ENCODE peak calls at places on chromosomes 16 and 17, in eight cellular contexts. E is thoracic aorta, Y is epithelial cell of esophagus, B is IMR-90, V is tibial artery, M is A673, H is testis, Q is fibroblast of the aortic adventitia. P is an unnamed sample.

GRCh38 chr16:89909777-89910716 is 8.6 kb upstream of the MC1R start:
- DNase-seq in E (no peak), Y (peak), B (peak), V (peak), M (peak), H (peak), Q (peak), P (peak)

GRCh38 chr16:81492307-81492706 is 47.7 kb downstream of the CMIP start:
- DNase-seq in E (no peak), Y (no peak), B (no peak), V (no peak), M (no peak), H (no peak), Q (no peak), P (no peak)

GRCh38 chr16:12703935-12704334 is 99.8 kb downstream of the CPPED1 start:
- DNase-seq in E (no peak), Y (no peak), B (peak), V (no peak), M (no peak), H (no peak), Q (no peak), P (no peak)

GRCh38 chr17:67239597-67239996 is 5.4 kb downstream of the HELZ start:
- DNase-seq in E (no peak), Y (peak), B (peak), V (no peak), M (no peak), H (no peak), Q (peak), P (no peak)

GRCh38 chr17:7549401-7550055 is 670 bp downstream of the TNFSF12 start:
- DNase-seq in E (no peak), Y (no peak), B (no peak), V (no peak), M (no peak), H (no peak), Q (no peak), P (no peak)

GRCh38 chr16:46915483-46916025 is 31.4 kb downstream of the GPT2 start:
- DNase-seq in E (no peak), Y (no peak), B (no peak), V (no peak), M (no peak), H (no peak), Q (no peak), P (no peak)

GRCh38 chr17:55584055-55584685 is 72.9 kb upstream of the SMIM36 start:
- DNase-seq in E (no peak), Y (peak), B (peak), V (no peak), M (peak), H (no peak), Q (peak), P (no peak)

GRCh38 chr16:11258553-11259287 is 2.7 kb upstream of the SOCS1 start:
- DNase-seq in E (no peak), Y (no peak), B (no peak), V (peak), M (no peak), H (peak), Q (peak), P (no peak)

GRCh38 chr17:79874329-79874981 is 35.2 kb upstream of the CBX4 start:
- DNase-seq in E (no peak), Y (peak), B (peak), V (no peak), M (peak), H (no peak), Q (peak), P (no peak)

GRCh38 chr16:4298761-4299522 is 16.9 kb upstream of the GLIS2 start:
- DNase-seq in E (no peak), Y (peak), B (peak), V (peak), M (peak), H (peak), Q (peak), P (no peak)

GRCh38 chr17:73802871-73803270 is 158.6 kb upstream of the SDK2 start:
- DNase-seq in E (no peak), Y (no peak), B (no peak), V (no peak), M (no peak), H (no peak), Q (no peak), P (no peak)

GRCh38 chr17:50426814-50427787 is 1.1 kb downstream of the ACSF2 start:
- DNase-seq in E (no peak), Y (peak), B (peak), V (no peak), M (peak), H (peak), Q (peak), P (peak)

GRCh38 chr16:14300631-14301149 is 229.6 kb downstream of the MRTFB start:
- DNase-seq in E (peak), Y (peak), B (peak), V (peak), M (peak), H (peak), Q (peak), P (no peak)
- TF ChIP-seq CTCF in E (peak), Y (peak), B (peak), V (peak), M (peak), H (peak), Q (peak), P (no peak)

DNA sequence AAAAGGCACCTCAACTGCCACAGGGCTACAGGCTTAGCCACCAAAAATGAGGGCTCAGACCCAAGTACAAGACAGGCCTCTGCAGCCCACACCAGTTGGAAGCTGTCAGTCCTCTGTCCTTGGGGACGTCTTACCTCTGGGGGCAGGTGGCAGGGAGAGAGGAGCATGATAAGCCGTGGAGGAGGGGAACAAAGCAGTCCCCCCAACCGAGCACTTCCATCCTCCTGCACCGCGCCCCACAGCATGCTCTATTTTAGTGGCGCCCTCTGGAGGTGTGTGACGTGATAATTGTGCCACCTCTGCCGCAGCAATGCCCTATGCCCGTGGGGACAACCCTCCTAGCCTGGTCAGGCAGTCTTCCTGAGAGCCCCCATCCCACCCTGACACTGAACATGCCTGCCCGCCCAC is 13.6 kb downstream of the G6PC3 start:
- DNase-seq in E (no peak), Y (peak), B (no peak), V (no peak), M (peak), H (no peak), Q (no peak), P (no peak)
- TF ChIP-seq CTCF in E (peak), Y (peak), B (no peak), V (no peak), M (peak), H (no peak), Q (no peak), P (no peak)

DNA sequence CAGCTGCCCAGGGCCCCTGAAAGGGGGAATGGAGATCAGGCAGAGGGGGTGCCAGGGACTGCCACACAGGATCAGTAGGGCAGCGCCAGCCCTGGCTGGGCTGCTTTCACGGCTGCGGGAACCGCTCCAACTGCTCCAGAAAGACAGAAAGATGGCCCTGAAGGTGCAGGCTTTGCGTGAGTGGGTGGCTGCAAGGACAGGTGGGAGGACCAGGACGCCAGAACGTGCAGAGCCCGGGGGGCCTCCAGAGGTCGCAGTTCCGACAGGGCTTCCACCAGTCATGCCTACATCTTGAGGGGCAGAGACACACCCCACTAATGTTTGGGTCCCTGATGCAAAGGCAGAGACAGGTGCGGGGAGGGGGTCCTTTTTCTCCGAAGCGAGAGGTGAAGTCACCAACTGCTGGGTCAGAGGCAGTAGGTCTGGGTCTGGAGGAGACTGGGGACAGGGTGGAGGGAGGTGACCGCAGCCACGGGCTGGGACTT is 790 bp upstream of the ATP6V0C start:
- DNase-seq in E (no peak), Y (no peak), B (no peak), V (no peak), M (no peak), H (no peak), Q (no peak), P (peak)
- TF ChIP-seq CTCF in E (no peak), Y (no peak), B (no peak), V (no peak), M (no peak), H (no peak), Q (no peak), P (no peak)

DNA sequence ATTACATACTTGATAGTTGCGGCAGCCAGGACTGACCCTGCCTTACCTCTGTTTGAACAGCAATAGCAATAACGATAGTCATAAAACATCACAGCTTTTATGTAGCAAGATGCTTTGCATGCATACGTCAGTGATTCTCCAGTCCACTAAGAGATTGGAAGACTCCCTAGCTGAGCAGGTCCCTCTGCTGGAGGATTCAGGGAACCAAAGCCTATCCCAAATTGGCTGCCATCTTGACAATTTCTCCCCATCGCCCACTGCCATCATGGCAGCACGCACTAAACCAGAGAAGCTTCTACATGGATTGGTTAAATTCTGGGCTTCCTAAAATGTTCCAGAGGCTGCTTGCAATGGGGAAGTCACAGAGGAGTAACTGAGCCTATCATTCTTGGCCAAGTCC is 360.6 kb upstream of the XYLT1 start:
- DNase-seq in E (no peak), Y (no peak), B (no peak), V (no peak), M (no peak), H (no peak), Q (no peak), P (no peak)
- TF ChIP-seq CTCF in E (no peak), Y (no peak), B (no peak), V (no peak), M (no peak), H (no peak), Q (no peak), P (no peak)

GRCh38 chr16:85086347-85087291 is 25.7 kb downstream of the CIBAR2 start:
- DNase-seq in E (no peak), Y (peak), B (peak), V (peak), M (peak), H (peak), Q (peak), P (peak)
- TF ChIP-seq CTCF in E (peak), Y (peak), B (peak), V (peak), M (peak), H (peak), Q (peak), P (peak)